ENCODE peak calls at places on chromosomes 5 and 9, in seven cellular contexts. One of them, this sample, is unnamed.
A peak's percentile ranks its signal among the peaks of the same experiment; 100 is the strongest.

GRCh38 chr9:111945216-111945615 is 48.6 kb downstream of the UGCG start:
- DNase-seq in HepG2: no peak
- DNase-seq in upper lobe of right lung: no peak
- DNase-seq in uterus: no peak
- DNase-seq in prostate gland: no peak
- DNase-seq in fibroblast of lung: peak; percentile 70
- DNase-seq in CD8-positive, alpha-beta T cell: no peak
- DNase-seq in this sample: no peak

GRCh38 chr5:159887050-159887449 is 29.2 kb upstream of the ADRA1B start:
- DNase-seq in fibroblast of lung: no peak
- DNase-seq in upper lobe of right lung: no peak
- DNase-seq in prostate gland: no peak
- DNase-seq in HepG2: no peak
- DNase-seq in CD8-positive, alpha-beta T cell: no peak
- DNase-seq in uterus: no peak
- DNase-seq in this sample: no peak

GRCh38 chr5:9189681-9190080 is 356.2 kb downstream of the SEMA5A start:
- DNase-seq in CD8-positive, alpha-beta T cell: no peak
- DNase-seq in upper lobe of right lung: no peak
- DNase-seq in prostate gland: no peak
- DNase-seq in uterus: no peak
- DNase-seq in fibroblast of lung: no peak
- DNase-seq in HepG2: no peak
- DNase-seq in this sample: no peak

GRCh38 chr9:114034176-114034575 is 43.9 kb downstream of the AMBP start:
- DNase-seq in prostate gland: no peak
- DNase-seq in CD8-positive, alpha-beta T cell: no peak
- DNase-seq in uterus: peak; percentile 2
- DNase-seq in upper lobe of right lung: no peak
- DNase-seq in fibroblast of lung: no peak
- DNase-seq in HepG2: no peak
- DNase-seq in this sample: peak; percentile 38

GRCh38 chr9:35538361-35539234 is 48.7 kb downstream of the RUSC2 start:
- DNase-seq in uterus: peak; percentile 82
- DNase-seq in HepG2: no peak
- DNase-seq in prostate gland: no peak
- DNase-seq in upper lobe of right lung: peak; percentile 83
- DNase-seq in CD8-positive, alpha-beta T cell: no peak
- DNase-seq in fibroblast of lung: peak; percentile 86
- DNase-seq in this sample: peak; percentile 91

GRCh38 chr9:129609486-129610192 is 11.3 kb downstream of the C9orf50 start:
- DNase-seq in prostate gland: peak; percentile 40
- DNase-seq in CD8-positive, alpha-beta T cell: peak; percentile 86
- DNase-seq in HepG2: no peak
- DNase-seq in fibroblast of lung: peak; percentile 34
- DNase-seq in upper lobe of right lung: peak; percentile 75
- DNase-seq in uterus: peak; percentile 65
- DNase-seq in this sample: peak; percentile 62

GRCh38 chr9:8963882-8964281 is 1164.3 kb upstream of the DMAC1 start:
- DNase-seq in CD8-positive, alpha-beta T cell: no peak
- DNase-seq in upper lobe of right lung: no peak
- DNase-seq in fibroblast of lung: no peak
- DNase-seq in prostate gland: no peak
- DNase-seq in HepG2: no peak
- DNase-seq in uterus: no peak
- DNase-seq in this sample: no peak

GRCh38 chr5:7848296-7848695 is 2.6 kb downstream of the CFAP90 start:
- DNase-seq in CD8-positive, alpha-beta T cell: no peak
- DNase-seq in uterus: no peak
- DNase-seq in fibroblast of lung: no peak
- DNase-seq in upper lobe of right lung: no peak
- DNase-seq in prostate gland: no peak
- DNase-seq in HepG2: no peak
- DNase-seq in this sample: no peak

GRCh38 chr5:73282383-73282782 is 109.4 kb downstream of the TMEM174 start:
- DNase-seq in prostate gland: no peak
- DNase-seq in fibroblast of lung: no peak
- DNase-seq in HepG2: no peak
- DNase-seq in uterus: no peak
- DNase-seq in upper lobe of right lung: no peak
- DNase-seq in CD8-positive, alpha-beta T cell: no peak
- DNase-seq in this sample: no peak

GRCh38 chr5:122141751-122142150 is 12.4 kb downstream of the ZNF474 start:
- DNase-seq in fibroblast of lung: no peak
- DNase-seq in uterus: no peak
- DNase-seq in HepG2: no peak
- DNase-seq in prostate gland: no peak
- DNase-seq in upper lobe of right lung: no peak
- DNase-seq in CD8-positive, alpha-beta T cell: no peak
- DNase-seq in this sample: no peak

GRCh38 chr5:180699042-180699441 is 40.8 kb downstream of the OR2Y1 start:
- DNase-seq in upper lobe of right lung: no peak
- DNase-seq in prostate gland: no peak
- DNase-seq in CD8-positive, alpha-beta T cell: no peak
- DNase-seq in fibroblast of lung: no peak
- DNase-seq in HepG2: no peak
- DNase-seq in uterus: no peak
- DNase-seq in this sample: no peak

GRCh38 chr5:180704362-180704761 is 35.5 kb downstream of the OR2Y1 start:
- DNase-seq in CD8-positive, alpha-beta T cell: no peak
- DNase-seq in prostate gland: no peak
- DNase-seq in fibroblast of lung: peak; percentile 5
- DNase-seq in upper lobe of right lung: no peak
- DNase-seq in HepG2: peak; percentile 17
- DNase-seq in uterus: no peak
- DNase-seq in this sample: no peak

DNA sequence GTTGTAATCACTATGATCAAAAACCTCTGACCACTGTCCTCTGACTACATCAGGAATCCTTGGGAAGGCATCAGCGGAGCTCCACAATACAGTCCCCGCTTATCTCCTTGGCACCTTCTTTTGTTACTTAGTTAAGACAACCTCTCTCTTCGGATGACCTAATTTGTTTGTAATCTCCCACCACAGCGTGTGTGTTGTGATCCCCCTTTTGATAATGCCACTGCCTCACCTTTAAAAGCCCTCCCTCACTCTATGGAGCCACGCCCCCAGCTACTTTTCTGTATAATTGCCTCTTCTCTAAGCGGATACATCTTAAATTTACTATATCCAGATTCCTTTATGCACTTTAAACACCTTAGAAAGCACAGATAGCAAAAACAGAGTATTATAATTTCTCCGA is 35.9 kb downstream of the OR2Y1 start:
- DNase-seq in prostate gland: no peak
- DNase-seq in uterus: no peak
- DNase-seq in upper lobe of right lung: no peak
- DNase-seq in fibroblast of lung: no peak
- DNase-seq in HepG2: no peak
- DNase-seq in CD8-positive, alpha-beta T cell: no peak
- DNase-seq in this sample: no peak
- H3K27me3 ChIP-seq in prostate gland: peaks cover 2% of the 10 kb centered on the region
- H3K27me3 ChIP-seq in uterus: no peaks in the 10 kb centered on the region
- H3K27me3 ChIP-seq in upper lobe of right lung: peaks cover 6% of the 10 kb centered on the region
- H3K27me3 ChIP-seq in fibroblast of lung: no peaks in the 10 kb centered on the region
- H3K27me3 ChIP-seq in HepG2: no peaks in the 10 kb centered on the region
- H3K27me3 ChIP-seq in CD8-positive, alpha-beta T cell: no peaks in the 10 kb centered on the region
- H3K27me3 ChIP-seq in this sample: no peaks in the 10 kb centered on the region

GRCh38 chr5:177457239-177458121 is 10.9 kb downstream of the PRR7 start:
- DNase-seq in fibroblast of lung: peak; percentile 97
- DNase-seq in prostate gland: peak; percentile 63
- DNase-seq in upper lobe of right lung: peak; percentile 78
- DNase-seq in HepG2: peak; percentile 97
- DNase-seq in CD8-positive, alpha-beta T cell: peak; percentile 57
- DNase-seq in uterus: peak; percentile 87
- DNase-seq in this sample: peak; percentile 94
- TF ChIP-seq CTCF in fibroblast of lung: peak; percentile 68
- TF ChIP-seq CTCF in prostate gland: no peak
- TF ChIP-seq CTCF in upper lobe of right lung: peak; percentile 50
- TF ChIP-seq CTCF in HepG2: peak; percentile 54
- TF ChIP-seq CTCF in CD8-positive, alpha-beta T cell: peak; percentile 65
- TF ChIP-seq CTCF in uterus: peak; percentile 63
- TF ChIP-seq CTCF in this sample: peak; percentile 86

GRCh38 chr9:133525677-133526076 is 918 bp upstream of the MYMK start:
- DNase-seq in upper lobe of right lung: no peak
- DNase-seq in prostate gland: peak; percentile 65
- DNase-seq in CD8-positive, alpha-beta T cell: no peak
- DNase-seq in uterus: no peak
- DNase-seq in fibroblast of lung: no peak
- DNase-seq in HepG2: no peak
- DNase-seq in this sample: no peak

GRCh38 chr9:133528001-133528886 is 3.5 kb upstream of the MYMK start:
- DNase-seq in HepG2: no peak
- DNase-seq in prostate gland: no peak
- DNase-seq in fibroblast of lung: no peak
- DNase-seq in uterus: no peak
- DNase-seq in CD8-positive, alpha-beta T cell: no peak
- DNase-seq in upper lobe of right lung: no peak
- DNase-seq in this sample: no peak

GRCh38 chr9:133528887-133529262 is 4.1 kb upstream of the MYMK start:
- DNase-seq in CD8-positive, alpha-beta T cell: no peak
- DNase-seq in upper lobe of right lung: no peak
- DNase-seq in fibroblast of lung: no peak
- DNase-seq in uterus: no peak
- DNase-seq in prostate gland: no peak
- DNase-seq in HepG2: no peak
- DNase-seq in this sample: no peak

GRCh38 chr9:133526721-133527321 is 2.1 kb upstream of the MYMK start:
- DNase-seq in CD8-positive, alpha-beta T cell: peak; percentile 18
- DNase-seq in HepG2: no peak
- DNase-seq in upper lobe of right lung: no peak
- DNase-seq in prostate gland: no peak
- DNase-seq in fibroblast of lung: no peak
- DNase-seq in uterus: no peak
- DNase-seq in this sample: no peak

GRCh38 chr9:133527444-133527920 is 2.7 kb upstream of the MYMK start:
- DNase-seq in HepG2: no peak
- DNase-seq in CD8-positive, alpha-beta T cell: no peak
- DNase-seq in fibroblast of lung: peak; percentile 22
- DNase-seq in uterus: no peak
- DNase-seq in prostate gland: no peak
- DNase-seq in upper lobe of right lung: no peak
- DNase-seq in this sample: no peak
- H3K27me3 ChIP-seq in HepG2: peaks cover 90% of the 10 kb centered on the region
- H3K27me3 ChIP-seq in CD8-positive, alpha-beta T cell: no peaks in the 10 kb centered on the region
- H3K27me3 ChIP-seq in fibroblast of lung: peaks cover 49% of the 10 kb centered on the region
- H3K27me3 ChIP-seq in uterus: no peaks in the 10 kb centered on the region
- H3K27me3 ChIP-seq in prostate gland: peaks cover 5% of the 10 kb centered on the region
- H3K27me3 ChIP-seq in upper lobe of right lung: peaks cover 12% of the 10 kb centered on the region
- H3K27me3 ChIP-seq in this sample: no peaks in the 10 kb centered on the region

DNA sequence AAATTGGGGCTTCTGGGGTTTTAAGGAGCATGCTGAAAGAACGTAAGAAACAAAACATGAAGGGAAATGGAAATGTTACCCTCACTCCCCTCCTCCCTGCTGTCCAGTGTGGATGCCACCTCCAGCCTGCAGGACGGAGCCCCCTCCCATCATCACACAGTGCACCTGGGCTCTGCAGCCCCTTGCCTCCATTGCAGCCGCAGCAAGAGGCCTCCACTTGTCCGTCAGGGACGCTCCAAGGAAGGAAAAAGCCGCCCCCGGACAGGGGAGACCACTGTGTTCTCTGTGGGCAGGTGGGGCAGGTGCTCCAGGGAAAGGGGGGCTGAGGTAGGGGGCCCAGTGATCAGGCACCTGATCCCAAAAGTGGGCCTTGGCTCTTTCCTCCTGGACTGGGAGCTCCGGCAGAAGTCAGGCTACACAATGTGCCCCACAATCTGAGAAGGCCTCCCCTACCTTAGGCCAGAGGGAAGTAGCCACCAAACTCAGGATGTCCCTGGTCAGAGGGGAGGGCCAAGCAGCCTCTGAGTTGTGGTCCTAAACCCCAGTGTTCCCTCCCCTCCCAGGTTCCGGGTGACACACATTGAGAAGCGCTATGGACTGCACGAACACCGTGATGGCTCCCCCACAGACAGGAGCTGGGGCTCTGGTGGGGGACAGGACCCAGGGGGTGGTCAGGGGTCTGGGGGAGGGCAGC is 2.7 kb downstream of the RELL2 start:
- DNase-seq in uterus: no peak
- DNase-seq in CD8-positive, alpha-beta T cell: no peak
- DNase-seq in prostate gland: no peak
- DNase-seq in fibroblast of lung: no peak
- DNase-seq in HepG2: no peak
- DNase-seq in upper lobe of right lung: no peak
- DNase-seq in this sample: no peak
- TF ChIP-seq CTCF in uterus: no peak
- TF ChIP-seq CTCF in CD8-positive, alpha-beta T cell: no peak
- TF ChIP-seq CTCF in prostate gland: no peak
- TF ChIP-seq CTCF in fibroblast of lung: no peak
- TF ChIP-seq CTCF in HepG2: no peak
- TF ChIP-seq CTCF in upper lobe of right lung: no peak
- TF ChIP-seq CTCF in this sample: no peak

GRCh38 chr5:117892360-117892759 is 1096.0 kb downstream of the DTWD2 start:
- DNase-seq in prostate gland: no peak
- DNase-seq in upper lobe of right lung: no peak
- DNase-seq in HepG2: no peak
- DNase-seq in CD8-positive, alpha-beta T cell: no peak
- DNase-seq in uterus: no peak
- DNase-seq in fibroblast of lung: no peak
- DNase-seq in this sample: no peak
- H3K27me3 ChIP-seq in prostate gland: no peaks in the 10 kb centered on the region
- H3K27me3 ChIP-seq in upper lobe of right lung: no peaks in the 10 kb centered on the region
- H3K27me3 ChIP-seq in HepG2: no peaks in the 10 kb centered on the region
- H3K27me3 ChIP-seq in CD8-positive, alpha-beta T cell: no peaks in the 10 kb centered on the region
- H3K27me3 ChIP-seq in uterus: no peaks in the 10 kb centered on the region
- H3K27me3 ChIP-seq in fibroblast of lung: no peaks in the 10 kb centered on the region
- H3K27me3 ChIP-seq in this sample: no peaks in the 10 kb centered on the region

GRCh38 chr9:123954518-123954917 is 24.6 kb upstream of the DENND1A start:
- DNase-seq in CD8-positive, alpha-beta T cell: no peak
- DNase-seq in fibroblast of lung: no peak
- DNase-seq in uterus: no peak
- DNase-seq in HepG2: no peak
- DNase-seq in prostate gland: no peak
- DNase-seq in upper lobe of right lung: no peak
- DNase-seq in this sample: no peak

GRCh38 chr9:123957168-123957721 is 27.3 kb upstream of the DENND1A start:
- DNase-seq in prostate gland: no peak
- DNase-seq in fibroblast of lung: no peak
- DNase-seq in HepG2: no peak
- DNase-seq in uterus: no peak
- DNase-seq in CD8-positive, alpha-beta T cell: no peak
- DNase-seq in upper lobe of right lung: no peak
- DNase-seq in this sample: no peak

GRCh38 chr9:123954921-123955320 is 25.0 kb upstream of the DENND1A start:
- DNase-seq in CD8-positive, alpha-beta T cell: no peak
- DNase-seq in uterus: no peak
- DNase-seq in prostate gland: no peak
- DNase-seq in HepG2: no peak
- DNase-seq in fibroblast of lung: peak; percentile 60
- DNase-seq in upper lobe of right lung: no peak
- DNase-seq in this sample: no peak

GRCh38 chr9:123953601-123954011 is 23.7 kb upstream of the DENND1A start:
- DNase-seq in upper lobe of right lung: no peak
- DNase-seq in fibroblast of lung: no peak
- DNase-seq in uterus: no peak
- DNase-seq in prostate gland: no peak
- DNase-seq in HepG2: no peak
- DNase-seq in CD8-positive, alpha-beta T cell: no peak
- DNase-seq in this sample: no peak

DNA sequence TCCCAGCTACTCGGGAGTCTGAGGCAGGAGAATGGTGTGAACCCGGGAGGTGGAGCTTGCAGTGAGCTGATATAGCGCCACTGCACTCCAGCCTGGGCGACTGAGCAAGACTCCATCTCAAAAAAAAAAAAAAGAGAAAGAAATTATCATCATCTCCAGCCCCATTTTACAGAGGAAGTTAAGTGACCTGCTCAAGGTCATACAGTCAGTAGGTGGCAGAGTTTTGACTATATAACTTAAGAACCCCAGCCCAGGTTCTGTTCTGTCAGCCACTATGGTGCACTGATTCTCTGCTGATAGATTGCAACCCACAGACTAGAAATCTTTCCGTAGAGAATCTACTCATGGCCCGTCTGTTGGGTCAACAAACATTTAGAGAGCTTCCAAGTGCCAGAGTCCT is 25.7 kb upstream of the DENND1A start:
- DNase-seq in upper lobe of right lung: no peak
- DNase-seq in CD8-positive, alpha-beta T cell: no peak
- DNase-seq in fibroblast of lung: no peak
- DNase-seq in HepG2: no peak
- DNase-seq in uterus: no peak
- DNase-seq in prostate gland: no peak
- DNase-seq in this sample: no peak
- TF ChIP-seq CTCF in upper lobe of right lung: no peak
- TF ChIP-seq CTCF in CD8-positive, alpha-beta T cell: no peak
- TF ChIP-seq CTCF in fibroblast of lung: no peak
- TF ChIP-seq CTCF in HepG2: no peak
- TF ChIP-seq CTCF in uterus: no peak
- TF ChIP-seq CTCF in prostate gland: no peak
- TF ChIP-seq CTCF in this sample: no peak